ENCODE peak calls at places on chromosomes 6 and 20, in eight cellular contexts. G is H1, Y is HepG2, S is HCT116, X is GM12878, H is endothelial cell of umbilical vein, W is SK-N-SH, U is K562. J is an unnamed sample.

GRCh38 chr20:35284267-35284991 is at the start of gene EIF6:
- DNase-seq in G (peak; percentile 65), Y (peak; percentile 99), S (peak; percentile 79), X (peak; percentile 36), H (peak; percentile 77), W (peak; percentile 96), U (peak; percentile 97), J (peak; percentile 34)

GRCh38 chr20:62685781-62686555 is 22.7 kb upstream of the NTSR1 start:
- DNase-seq in G (no peak), Y (peak; percentile 24), S (no peak), X (no peak), H (no peak), W (no peak), U (peak; percentile 56), J (no peak)

GRCh38 chr6:7148100-7148822 is 40.5 kb downstream of the RREB1 start:
- DNase-seq in G (no peak), Y (no peak), S (no peak), X (no peak), H (no peak), W (no peak), U (no peak), J (no peak)

GRCh38 chr6:41917528-41917927 is 3.4 kb downstream of the MED20 start:
- DNase-seq in G (no peak), Y (no peak), S (peak; percentile 71), X (no peak), H (peak; percentile 83), W (no peak), U (peak; percentile 36), J (no peak)

GRCh38 chr6:319177-320131 is 27.2 kb downstream of the DUSP22 start:
- DNase-seq in G (no peak), Y (no peak), S (no peak), X (peak; percentile 95), H (no peak), W (no peak), U (no peak), J (no peak)

GRCh38 chr6:91087864-91088263 is 501.0 kb upstream of the MAP3K7 start:
- DNase-seq in G (no peak), Y (no peak), S (no peak), X (no peak), H (no peak), W (no peak), U (no peak), J (no peak)

GRCh38 chr6:152636675-152637421 is at the start of gene SYNE1:
- DNase-seq in G (no peak), Y (no peak), S (no peak), X (no peak), H (no peak), W (peak; percentile 84), U (no peak), J (no peak)

GRCh38 chr20:36802326-36803223 is 29.0 kb upstream of the DSN1 start:
- DNase-seq in G (no peak), Y (no peak), S (no peak), X (no peak), H (no peak), W (no peak), U (no peak), J (no peak)

GRCh38 chr6:112879920-112880413 is 532.8 kb downstream of the RFPL4B start:
- DNase-seq in G (peak; percentile 81), Y (peak; percentile 85), S (no peak), X (no peak), H (no peak), W (no peak), U (peak; percentile 77), J (no peak)

GRCh38 chr6:129708496-129709216 is 1.3 kb downstream of the ARHGAP18 start:
- DNase-seq in G (no peak), Y (no peak), S (no peak), X (no peak), H (no peak), W (no peak), U (no peak), J (no peak)

GRCh38 chr20:63007722-63008488 is 1.1 kb upstream of the BHLHE23 start:
- DNase-seq in G (no peak), Y (no peak), S (no peak), X (no peak), H (no peak), W (no peak), U (no peak), J (no peak)

GRCh38 chr20:45817652-45818194 is 5.3 kb downstream of the UBE2C start:
- DNase-seq in G (no peak), Y (no peak), S (no peak), X (no peak), H (no peak), W (no peak), U (no peak), J (no peak)

GRCh38 chr6:37538107-37538506 is 38.4 kb upstream of the CCDC167 start:
- DNase-seq in G (no peak), Y (peak; percentile 39), S (peak; percentile 45), X (no peak), H (peak; percentile 20), W (no peak), U (peak; percentile 59), J (no peak)

GRCh38 chr6:118704911-118705310 is 53.5 kb upstream of the CEP85L start:
- DNase-seq in G (no peak), Y (no peak), S (no peak), X (no peak), H (no peak), W (no peak), U (no peak), J (peak; percentile 20)

GRCh38 chr6:118708736-118709135 is 57.3 kb upstream of the CEP85L start:
- DNase-seq in G (no peak), Y (no peak), S (no peak), X (no peak), H (no peak), W (no peak), U (no peak), J (no peak)

GRCh38 chr6:118708055-118708454 is 56.7 kb upstream of the CEP85L start:
- DNase-seq in G (no peak), Y (no peak), S (no peak), X (no peak), H (peak; percentile 29), W (no peak), U (no peak), J (no peak)

GRCh38 chr6:118705799-118706481 is 54.5 kb upstream of the CEP85L start:
- DNase-seq in G (peak; percentile 9), Y (no peak), S (no peak), X (peak; percentile 30), H (peak; percentile 74), W (no peak), U (no peak), J (no peak)

GRCh38 chr6:118706702-118707101 is 55.3 kb upstream of the CEP85L start:
- DNase-seq in G (no peak), Y (no peak), S (no peak), X (no peak), H (no peak), W (no peak), U (no peak), J (no peak)
- H3K4me3 ChIP-seq in G (no peak overlapping the region), Y (no peak overlapping the region), S (no peak overlapping the region), X (peak overlapping the region; percentile 58), H (no peak overlapping the region), W (no peak overlapping the region), U (no peak overlapping the region), J (no peak overlapping the region)

DNA sequence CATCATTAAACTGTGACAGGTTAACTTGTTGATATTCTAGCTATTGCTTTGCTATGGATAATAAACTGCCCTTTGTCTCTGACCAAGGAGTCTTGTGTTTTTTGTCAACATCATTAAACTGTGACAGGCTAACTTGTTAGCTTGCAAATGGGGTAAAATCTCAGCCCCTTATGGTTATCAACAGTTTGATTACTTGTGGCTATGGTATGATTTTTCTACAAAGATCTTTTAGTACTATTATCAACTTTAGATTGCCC is 35.9 kb downstream of the SLC2A12 start:
- DNase-seq in G (no peak), Y (no peak), S (no peak), X (no peak), H (no peak), W (no peak), U (no peak), J (no peak)
- TF ChIP-seq POLR2AphosphoS5 in G (no peak), Y (no peak), S (no peak), X (no peak), H (no peak), W (no peak), U (no peak), J (no peak)

GRCh38 chr6:31079656-31080261 is 32.6 kb downstream of the C6orf15 start:
- DNase-seq in G (peak; percentile 29), Y (peak; percentile 64), S (peak; percentile 38), X (no peak), H (peak; percentile 73), W (peak; percentile 62), U (peak; percentile 43), J (no peak)
- H3K9ac ChIP-seq in G (no peak overlapping the region), Y (no peak overlapping the region), S (no peak overlapping the region), X (no peak overlapping the region), H (no peak overlapping the region), W (no peak overlapping the region), U (no peak overlapping the region), J (no peak overlapping the region)

GRCh38 chr6:126181890-126182289 is 158.0 kb upstream of the CENPW start:
- DNase-seq in G (no peak), Y (no peak), S (no peak), X (no peak), H (no peak), W (no peak), U (no peak), J (no peak)
- H3K4me3 ChIP-seq in G (no peak overlapping the region), Y (no peak overlapping the region), S (no peak overlapping the region), X (no peak overlapping the region), H (no peak overlapping the region), W (no peak overlapping the region), U (no peak overlapping the region), J (no peak overlapping the region)